ENCODE peak calls at places on chromosomes 3 and 15, in ten cellular contexts. S, O, J, N, A, H, F, V, E and C are unnamed samples. For H3K9me3 and H3K4me1, the result is how much of the 10 kb centered on the place peaks cover.

GRCh38 chr3:64684715-64685261 is 3.0 kb downstream of the ADAMTS9 start:
- DNase-seq in S (no peak), O (no peak), J (peak), N (peak), A (no peak), H (peak), F (peak), V (peak), E (no peak), C (peak)

GRCh38 chr3:183490653-183491052 is 62.2 kb upstream of the MCF2L2 start:
- DNase-seq in S (peak), O (no peak), J (no peak), N (peak), A (peak), H (no peak), F (no peak), V (peak), E (no peak), C (no peak)

GRCh38 chr15:37106490-37107001 is 6.2 kb upstream of the MEIS2 start:
- DNase-seq in S (no peak), O (peak), J (peak), N (no peak), A (no peak), H (peak), F (peak), V (peak), E (no peak), C (no peak)

GRCh38 chr3:63687569-63688233 is 35.2 kb downstream of the SNTN start:
- DNase-seq in S (no peak), O (no peak), J (no peak), N (peak), A (no peak), H (no peak), F (no peak), V (no peak), E (no peak), C (no peak)

GRCh38 chr3:71160800-71161546 is 422.6 kb downstream of the FOXP1 start:
- DNase-seq in S (no peak), O (no peak), J (no peak), N (no peak), A (no peak), H (no peak), F (no peak), V (no peak), E (no peak), C (no peak)

GRCh38 chr3:133469140-133469731 is 69.4 kb downstream of the BFSP2 start:
- DNase-seq in S (no peak), O (no peak), J (peak), N (peak), A (no peak), H (peak), F (peak), V (no peak), E (no peak), C (no peak)

GRCh38 chr3:63845215-63845614 is 18.4 kb downstream of the THOC7 start:
- DNase-seq in S (no peak), O (no peak), J (no peak), N (no peak), A (no peak), H (no peak), F (no peak), V (no peak), E (no peak), C (no peak)

GRCh38 chr3:172697558-172697957 is 13.3 kb downstream of the NCEH1 start:
- DNase-seq in S (no peak), O (no peak), J (no peak), N (no peak), A (no peak), H (no peak), F (no peak), V (no peak), E (no peak), C (no peak)

GRCh38 chr15:94610069-94610863 is 378.9 kb downstream of the MCTP2 start:
- DNase-seq in S (no peak), O (no peak), J (no peak), N (no peak), A (no peak), H (no peak), F (no peak), V (no peak), E (no peak), C (no peak)

GRCh38 chr3:155870945-155871745 is 695 bp downstream of the GMPS start:
- DNase-seq in S (peak), O (peak), J (peak), N (peak), A (no peak), H (peak), F (peak), V (peak), E (no peak), C (peak)

GRCh38 chr3:171115667-171116066 is 89.1 kb upstream of the SLC2A2 start:
- DNase-seq in S (no peak), O (no peak), J (no peak), N (peak), A (no peak), H (no peak), F (no peak), V (no peak), E (no peak), C (no peak)

GRCh38 chr3:177448987-177449975 is 252.0 kb upstream of the TBL1XR1 start:
- DNase-seq in S (no peak), O (peak), J (no peak), N (no peak), A (no peak), H (no peak), F (no peak), V (no peak), E (no peak), C (no peak)

GRCh38 chr3:141399979-141400971 is 32.0 kb downstream of the ZBTB38 start:
- DNase-seq in S (no peak), O (no peak), J (no peak), N (peak), A (no peak), H (no peak), F (peak), V (no peak), E (no peak), C (no peak)

GRCh38 chr3:190306513-190307163 is 15.6 kb downstream of the CLDN1 start:
- DNase-seq in S (no peak), O (no peak), J (no peak), N (peak), A (peak), H (no peak), F (no peak), V (no peak), E (no peak), C (no peak)

GRCh38 chr15:79914728-79915127 is 17.9 kb upstream of the MTHFS start:
- DNase-seq in S (no peak), O (no peak), J (no peak), N (no peak), A (no peak), H (no peak), F (no peak), V (no peak), E (no peak), C (no peak)
- H3K9me3 ChIP-seq in S (under half), O (half or more), J (under half), N (under half), A (under half), H (half or more), F (half or more), V (under half), E (half or more), C (under half)

GRCh38 chr3:152093901-152094300 is 174.8 kb upstream of the MBNL1 start:
- DNase-seq in S (no peak), O (no peak), J (no peak), N (no peak), A (no peak), H (no peak), F (no peak), V (no peak), E (no peak), C (no peak)
- H3K4me1 ChIP-seq in S (under half), O (under half), J (under half), N (under half), A (under half), H (under half), F (under half), V (under half), E (under half), C (under half)

GRCh38 chr3:44734646-44735168 is 5.3 kb downstream of the ZNF501 start:
- DNase-seq in S (no peak), O (no peak), J (no peak), N (no peak), A (no peak), H (no peak), F (no peak), V (no peak), E (no peak), C (no peak)
- H3K9me3 ChIP-seq in S (under half), O (half or more), J (under half), N (under half), A (under half), H (half or more), F (half or more), V (half or more), E (half or more), C (under half)

GRCh38 chr3:66494964-66495581 is 5.7 kb downstream of the LRIG1 start:
- DNase-seq in S (no peak), O (no peak), J (no peak), N (no peak), A (no peak), H (no peak), F (no peak), V (no peak), E (no peak), C (no peak)
- H3K4me1 ChIP-seq in S (half or more), O (half or more), J (under half), N (under half), A (half or more), H (half or more), F (under half), V (under half), E (half or more), C (under half)

DNA sequence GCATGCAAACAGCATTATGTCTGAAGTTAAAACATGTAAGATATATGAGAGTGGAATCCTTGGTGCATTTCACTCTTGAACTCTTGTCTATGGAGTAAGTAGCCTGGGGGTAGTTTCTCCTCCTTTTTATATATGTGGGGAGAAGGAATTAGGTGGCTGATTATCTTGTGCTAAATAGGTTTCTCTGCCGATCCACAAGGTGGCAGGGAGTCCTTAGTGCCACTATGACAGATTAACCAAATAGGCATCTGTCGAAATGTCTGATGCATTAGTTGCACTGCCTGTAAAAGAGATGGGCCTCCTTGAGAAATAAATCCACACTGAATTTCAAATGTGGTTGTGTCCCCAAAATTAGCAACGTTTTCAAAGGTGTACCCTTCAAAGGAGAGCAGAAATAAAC is 170.1 kb downstream of the CNTN4 start:
- DNase-seq in S (no peak), O (no peak), J (no peak), N (no peak), A (no peak), H (no peak), F (no peak), V (no peak), E (no peak), C (no peak)
- H3K9me3 ChIP-seq in S (under half), O (under half), J (under half), N (under half), A (under half), H (under half), F (under half), V (under half), E (under half), C (under half)

GRCh38 chr3:98986073-98986472 is 84.6 kb upstream of the DCBLD2 start:
- DNase-seq in S (no peak), O (no peak), J (no peak), N (peak), A (no peak), H (no peak), F (peak), V (peak), E (no peak), C (peak)
- H3K4me1 ChIP-seq in S (under half), O (under half), J (under half), N (under half), A (under half), H (under half), F (under half), V (under half), E (under half), C (under half)

GRCh38 chr15:46616033-46616432 is 981.2 kb downstream of the SQOR start:
- DNase-seq in S (no peak), O (no peak), J (no peak), N (no peak), A (no peak), H (no peak), F (no peak), V (no peak), E (no peak), C (no peak)
- H3K9me3 ChIP-seq in S (under half), O (under half), J (under half), N (under half), A (under half), H (under half), F (under half), V (under half), E (under half), C (under half)

GRCh38 chr3:129614927-129615363 is 8.5 kb upstream of the PLXND1 start:
- DNase-seq in S (peak), O (peak), J (peak), N (peak), A (no peak), H (peak), F (no peak), V (no peak), E (no peak), C (no peak)
- H3K4me1 ChIP-seq in S (under half), O (half or more), J (under half), N (under half), A (under half), H (half or more), F (under half), V (under half), E (half or more), C (half or more)

GRCh38 chr15:25092661-25093060 is 137.9 kb downstream of the SNRPN start:
- DNase-seq in S (no peak), O (no peak), J (no peak), N (peak), A (no peak), H (no peak), F (no peak), V (no peak), E (no peak), C (no peak)
- H3K9me3 ChIP-seq in S (under half), O (half or more), J (under half), N (under half), A (under half), H (half or more), F (half or more), V (half or more), E (half or more), C (under half)

GRCh38 chr3:123400169-123400568 is 48.7 kb downstream of the ADCY5 start:
- DNase-seq in S (no peak), O (peak), J (peak), N (no peak), A (no peak), H (no peak), F (no peak), V (no peak), E (no peak), C (no peak)
- H3K4me1 ChIP-seq in S (under half), O (under half), J (under half), N (under half), A (under half), H (half or more), F (under half), V (under half), E (under half), C (under half)